ENCODE peak calls at places on chromosome 2, in seven cellular contexts. V, I, N, X, S, F and U are unnamed samples.
A peak's percentile ranks its signal among the peaks of the same experiment; 100 is the strongest.

GRCh38 chr2:237967463-237967871 is 653 bp downstream of the UBE2F start:
- DNase-seq in V (no peak), I (peak; percentile 17), N (peak; percentile 69), X (no peak), S (no peak), F (no peak), U (peak; percentile 31)

GRCh38 chr2:133286326-133286922 is 281.8 kb downstream of the NCKAP5 start:
- DNase-seq in V (no peak), I (no peak), N (no peak), X (no peak), S (no peak), F (no peak), U (no peak)

GRCh38 chr2:216585441-216585840 is 47.8 kb upstream of the IGFBP2 start:
- DNase-seq in V (no peak), I (no peak), N (no peak), X (no peak), S (no peak), F (no peak), U (no peak)

GRCh38 chr2:198045227-198045626 is 240.8 kb downstream of the PLCL1 start:
- DNase-seq in V (no peak), I (no peak), N (no peak), X (no peak), S (no peak), F (no peak), U (no peak)

GRCh38 chr2:218293715-218294429 is 1.6 kb upstream of the TMBIM1 start:
- DNase-seq in V (no peak), I (no peak), N (no peak), X (no peak), S (no peak), F (no peak), U (no peak)

GRCh38 chr2:159904127-159904564 is 106.1 kb upstream of the CD302 start:
- DNase-seq in V (peak; percentile 18), I (peak; percentile 80), N (no peak), X (no peak), S (no peak), F (no peak), U (peak; percentile 37)

GRCh38 chr2:61770746-61771145 is 83.1 kb downstream of the FAM161A start:
- DNase-seq in V (no peak), I (no peak), N (no peak), X (no peak), S (no peak), F (no peak), U (peak; percentile 50)

GRCh38 chr2:26530696-26531095 is 52.8 kb upstream of the OTOF start:
- DNase-seq in V (no peak), I (no peak), N (no peak), X (no peak), S (no peak), F (no peak), U (peak; percentile 32)

GRCh38 chr2:127081826-127082633 is 24.9 kb downstream of the BIN1 start:
- DNase-seq in V (peak; percentile 33), I (peak; percentile 86), N (no peak), X (no peak), S (peak; percentile 94), F (no peak), U (no peak)

GRCh38 chr2:16729335-16729734 is 63.7 kb upstream of the CYRIA start:
- DNase-seq in V (no peak), I (peak; percentile 45), N (no peak), X (no peak), S (no peak), F (no peak), U (no peak)

GRCh38 chr2:141186413-141187062 is 944.3 kb downstream of the LRP1B start:
- DNase-seq in V (no peak), I (no peak), N (no peak), X (no peak), S (no peak), F (no peak), U (no peak)

GRCh38 chr2:10094271-10094814 is 14.1 kb upstream of the CYS1 start:
- DNase-seq in V (no peak), I (no peak), N (no peak), X (no peak), S (no peak), F (no peak), U (no peak)

GRCh38 chr2:62410926-62411456 is 95.0 kb downstream of the TMEM17 start:
- DNase-seq in V (no peak), I (no peak), N (no peak), X (no peak), S (no peak), F (no peak), U (no peak)

GRCh38 chr2:46962751-46963150 is 47.1 kb upstream of the MCFD2 start:
- DNase-seq in V (no peak), I (no peak), N (no peak), X (no peak), S (no peak), F (no peak), U (no peak)

GRCh38 chr2:156338578-156338977 is 6.1 kb upstream of the NR4A2 start:
- DNase-seq in V (no peak), I (no peak), N (no peak), X (peak; percentile 58), S (no peak), F (peak; percentile 41), U (peak; percentile 45)

GRCh38 chr2:217685255-217685605 is 317.6 kb downstream of the TNS1 start:
- DNase-seq in V (no peak), I (no peak), N (peak; percentile 66), X (no peak), S (no peak), F (no peak), U (no peak)

GRCh38 chr2:54670485-54671009 is 52.9 kb upstream of the EML6 start:
- DNase-seq in V (no peak), I (no peak), N (no peak), X (no peak), S (no peak), F (no peak), U (no peak)

GRCh38 chr2:113149553-113150257 is 22.3 kb downstream of the IL1RN start:
- DNase-seq in V (no peak), I (no peak), N (no peak), X (no peak), S (no peak), F (no peak), U (no peak)

GRCh38 chr2:171772373-171772772 is 85.1 kb downstream of the DYNC1I2 start:
- DNase-seq in V (no peak), I (no peak), N (no peak), X (no peak), S (no peak), F (no peak), U (no peak)

GRCh38 chr2:188474316-188474715 is 182.6 kb downstream of the GULP1 start:
- DNase-seq in V (no peak), I (no peak), N (no peak), X (no peak), S (no peak), F (no peak), U (no peak)

GRCh38 chr2:11200651-11201050 is 45.4 kb downstream of the SLC66A3 start:
- DNase-seq in V (no peak), I (no peak), N (no peak), X (no peak), S (no peak), F (no peak), U (no peak)

GRCh38 chr2:99597616-99598015 is 107.8 kb upstream of the REV1 start:
- DNase-seq in V (no peak), I (no peak), N (no peak), X (no peak), S (no peak), F (no peak), U (no peak)

GRCh38 chr2:240452471-240453256 is 17.2 kb downstream of the GPC1 start:
- DNase-seq in V (no peak), I (no peak), N (peak; percentile 74), X (peak; percentile 16), S (peak; percentile 60), F (peak; percentile 45), U (peak; percentile 72)

GRCh38 chr2:83972123-83972522 is 487.0 kb downstream of the SUCLG1 start:
- DNase-seq in V (no peak), I (no peak), N (no peak), X (no peak), S (no peak), F (no peak), U (no peak)

GRCh38 chr2:3238951-3239841 is 138.4 kb downstream of the EIPR1 start:
- DNase-seq in V (no peak), I (peak; percentile 74), N (no peak), X (no peak), S (no peak), F (no peak), U (no peak)

GRCh38 chr2:19933351-19933981 is 31.7 kb upstream of the TTC32 start:
- DNase-seq in V (no peak), I (peak; percentile 21), N (no peak), X (no peak), S (no peak), F (no peak), U (peak; percentile 89)

GRCh38 chr2:39511786-39512433 is 74.8 kb upstream of the MAP4K3 start:
- DNase-seq in V (no peak), I (no peak), N (no peak), X (no peak), S (no peak), F (no peak), U (no peak)

GRCh38 chr2:46958431-46959017 is 42.9 kb upstream of the MCFD2 start:
- DNase-seq in V (no peak), I (no peak), N (no peak), X (no peak), S (no peak), F (no peak), U (no peak)

GRCh38 chr2:74244286-74244685 is 45.9 kb downstream of the MTHFD2 start:
- DNase-seq in V (no peak), I (no peak), N (no peak), X (no peak), S (no peak), F (no peak), U (no peak)

GRCh38 chr2:216777637-216778273 is 82.1 kb downstream of the TNP1 start:
- DNase-seq in V (no peak), I (peak; percentile 78), N (no peak), X (peak; percentile 81), S (no peak), F (peak; percentile 95), U (peak; percentile 91)

GRCh38 chr2:54543736-54544396 is 87.7 kb downstream of the SPTBN1 start:
- DNase-seq in V (no peak), I (no peak), N (no peak), X (no peak), S (no peak), F (no peak), U (no peak)

GRCh38 chr2:197059498-197059897 is 133.0 kb upstream of the PGAP1 start:
- DNase-seq in V (no peak), I (no peak), N (no peak), X (no peak), S (no peak), F (no peak), U (no peak)

GRCh38 chr2:166895243-166895642 is 7.0 kb downstream of the XIRP2 start:
- DNase-seq in V (no peak), I (no peak), N (no peak), X (no peak), S (no peak), F (no peak), U (no peak)